ENCODE peak calls at places on chromosomes 5 and 9, in four cellular contexts. One of them, this sample, is unnamed.

GRCh38 chr5:32187675-32188074 is 13.6 kb upstream of the GOLPH3 start:
- DNase-seq in posterior cingulate gyrus: no peak
- DNase-seq in ureter: no peak
- DNase-seq in substantia nigra: no peak
- DNase-seq in this sample: no peak

GRCh38 chr5:147904110-147904509 is 2.2 kb downstream of the C5orf46 start:
- DNase-seq in ureter: no peak
- DNase-seq in posterior cingulate gyrus: no peak
- DNase-seq in substantia nigra: no peak
- DNase-seq in this sample: no peak

GRCh38 chr5:139644001-139644456 is 4.1 kb upstream of the CXXC5 start:
- DNase-seq in posterior cingulate gyrus: no peak
- DNase-seq in ureter: peak
- DNase-seq in substantia nigra: no peak
- DNase-seq in this sample: no peak

GRCh38 chr9:7592321-7593319 is 207.0 kb downstream of the DMAC1 start:
- DNase-seq in substantia nigra: no peak
- DNase-seq in ureter: no peak
- DNase-seq in posterior cingulate gyrus: peak
- DNase-seq in this sample: no peak

GRCh38 chr9:38018230-38018963 is 50.6 kb downstream of the SHB start:
- DNase-seq in posterior cingulate gyrus: no peak
- DNase-seq in ureter: no peak
- DNase-seq in substantia nigra: no peak
- DNase-seq in this sample: no peak

GRCh38 chr9:463455-464125 is 248.9 kb downstream of the DOCK8 start:
- DNase-seq in substantia nigra: no peak
- DNase-seq in ureter: no peak
- DNase-seq in posterior cingulate gyrus: no peak
- DNase-seq in this sample: no peak

GRCh38 chr9:109150925-109151547 is 16.0 kb downstream of the FRRS1L start:
- DNase-seq in substantia nigra: no peak
- DNase-seq in ureter: no peak
- DNase-seq in posterior cingulate gyrus: no peak
- DNase-seq in this sample: no peak

GRCh38 chr5:142466195-142466951 is 141.6 kb upstream of the SPRY4 start:
- DNase-seq in posterior cingulate gyrus: no peak
- DNase-seq in ureter: no peak
- DNase-seq in substantia nigra: no peak
- DNase-seq in this sample: no peak

GRCh38 chr9:98977813-98978212 is 34.1 kb downstream of the COL15A1 start:
- DNase-seq in substantia nigra: no peak
- DNase-seq in posterior cingulate gyrus: no peak
- DNase-seq in ureter: no peak
- DNase-seq in this sample: no peak

GRCh38 chr5:175253597-175253996 is 190.4 kb downstream of the DRD1 start:
- DNase-seq in posterior cingulate gyrus: no peak
- DNase-seq in substantia nigra: no peak
- DNase-seq in ureter: no peak
- DNase-seq in this sample: no peak

GRCh38 chr5:87002485-87002884 is 265.2 kb upstream of the RASA1 start:
- DNase-seq in substantia nigra: no peak
- DNase-seq in ureter: no peak
- DNase-seq in posterior cingulate gyrus: no peak
- DNase-seq in this sample: no peak

GRCh38 chr9:101995231-101995630 is 256.8 kb upstream of the GRIN3A start:
- DNase-seq in substantia nigra: no peak
- DNase-seq in posterior cingulate gyrus: no peak
- DNase-seq in ureter: no peak
- DNase-seq in this sample: no peak

GRCh38 chr9:93257808-93258331 is 73.9 kb downstream of the WNK2 start:
- DNase-seq in ureter: no peak
- DNase-seq in substantia nigra: no peak
- DNase-seq in posterior cingulate gyrus: no peak
- DNase-seq in this sample: peak

GRCh38 chr5:176994460-176995121 is 12.0 kb downstream of the UIMC1 start:
- DNase-seq in posterior cingulate gyrus: no peak
- DNase-seq in substantia nigra: no peak
- DNase-seq in ureter: peak
- DNase-seq in this sample: peak

GRCh38 chr9:12656803-12657202 is 36.4 kb upstream of the TYRP1 start:
- DNase-seq in posterior cingulate gyrus: no peak
- DNase-seq in substantia nigra: no peak
- DNase-seq in ureter: no peak
- DNase-seq in this sample: no peak

GRCh38 chr9:99051851-99052250 is 53.1 kb upstream of the TGFBR1 start:
- DNase-seq in substantia nigra: no peak
- DNase-seq in posterior cingulate gyrus: no peak
- DNase-seq in ureter: no peak
- DNase-seq in this sample: no peak

GRCh38 chr9:32906213-32906612 is 95.2 kb downstream of the APTX start:
- DNase-seq in posterior cingulate gyrus: no peak
- DNase-seq in ureter: no peak
- DNase-seq in substantia nigra: no peak
- DNase-seq in this sample: no peak

GRCh38 chr5:78908173-78908901 is 76.8 kb downstream of the ARSB start:
- DNase-seq in ureter: no peak
- DNase-seq in substantia nigra: no peak
- DNase-seq in posterior cingulate gyrus: no peak
- DNase-seq in this sample: peak

GRCh38 chr5:36740259-36740898 is 134.0 kb downstream of the SLC1A3 start:
- DNase-seq in ureter: no peak
- DNase-seq in posterior cingulate gyrus: no peak
- DNase-seq in substantia nigra: no peak
- DNase-seq in this sample: no peak

GRCh38 chr9:89806371-89807100 is 201.7 kb downstream of the GADD45G start:
- DNase-seq in substantia nigra: no peak
- DNase-seq in posterior cingulate gyrus: no peak
- DNase-seq in ureter: no peak
- DNase-seq in this sample: peak

GRCh38 chr9:136902259-136902821 is 16.0 kb downstream of the TRAF2 start:
- DNase-seq in ureter: peak
- DNase-seq in substantia nigra: no peak
- DNase-seq in posterior cingulate gyrus: no peak
- DNase-seq in this sample: peak

GRCh38 chr5:154829589-154830218 is 20.7 kb downstream of the FAXDC2 start:
- DNase-seq in ureter: no peak
- DNase-seq in substantia nigra: no peak
- DNase-seq in posterior cingulate gyrus: no peak
- DNase-seq in this sample: no peak

GRCh38 chr5:98309785-98310566 is 463.5 kb upstream of the RGMB start:
- DNase-seq in posterior cingulate gyrus: no peak
- DNase-seq in substantia nigra: no peak
- DNase-seq in ureter: no peak
- DNase-seq in this sample: no peak

GRCh38 chr5:68285857-68286611 is 70.5 kb downstream of the PIK3R1 start:
- DNase-seq in posterior cingulate gyrus: no peak
- DNase-seq in substantia nigra: no peak
- DNase-seq in ureter: no peak
- DNase-seq in this sample: no peak

GRCh38 chr5:62689599-62690368 is 111.2 kb downstream of the LRRC70 start:
- DNase-seq in posterior cingulate gyrus: no peak
- DNase-seq in ureter: no peak
- DNase-seq in substantia nigra: no peak
- DNase-seq in this sample: no peak

GRCh38 chr9:16725066-16725465 is 145.4 kb downstream of the BNC2 start:
- DNase-seq in substantia nigra: no peak
- DNase-seq in ureter: no peak
- DNase-seq in posterior cingulate gyrus: no peak
- DNase-seq in this sample: no peak

GRCh38 chr5:32512916-32513315 is 68.4 kb upstream of the ZFR start:
- DNase-seq in posterior cingulate gyrus: no peak
- DNase-seq in ureter: no peak
- DNase-seq in substantia nigra: no peak
- DNase-seq in this sample: no peak

GRCh38 chr5:145967296-145967695 is 30.9 kb downstream of the SH3RF2 start:
- DNase-seq in substantia nigra: no peak
- DNase-seq in posterior cingulate gyrus: no peak
- DNase-seq in ureter: no peak
- DNase-seq in this sample: no peak

GRCh38 chr5:65776707-65777141 is 54.7 kb downstream of the NLN start:
- DNase-seq in ureter: no peak
- DNase-seq in substantia nigra: no peak
- DNase-seq in posterior cingulate gyrus: no peak
- DNase-seq in this sample: no peak

GRCh38 chr5:35644543-35644942 is 26.9 kb downstream of the SPEF2 start:
- DNase-seq in posterior cingulate gyrus: no peak
- DNase-seq in ureter: no peak
- DNase-seq in substantia nigra: no peak
- DNase-seq in this sample: no peak

GRCh38 chr9:36470891-36471290 is 70.8 kb upstream of the RNF38 start:
- DNase-seq in substantia nigra: no peak
- DNase-seq in posterior cingulate gyrus: no peak
- DNase-seq in ureter: peak
- DNase-seq in this sample: no peak

GRCh38 chr9:104856413-104856941 is 71.5 kb downstream of the ABCA1 start:
- DNase-seq in posterior cingulate gyrus: no peak
- DNase-seq in substantia nigra: no peak
- DNase-seq in ureter: no peak
- DNase-seq in this sample: no peak

GRCh38 chr5:171102877-171103610 is 206.0 kb upstream of the TLX3 start:
- DNase-seq in posterior cingulate gyrus: no peak
- DNase-seq in substantia nigra: no peak
- DNase-seq in ureter: no peak
- DNase-seq in this sample: no peak

GRCh38 chr5:171242521-171242920 is 66.5 kb upstream of the TLX3 start:
- DNase-seq in ureter: no peak
- DNase-seq in substantia nigra: no peak
- DNase-seq in posterior cingulate gyrus: no peak
- DNase-seq in this sample: no peak

GRCh38 chr5:55407984-55408383 is 100.2 kb downstream of the MTREX start:
- DNase-seq in substantia nigra: no peak
- DNase-seq in ureter: no peak
- DNase-seq in posterior cingulate gyrus: no peak
- DNase-seq in this sample: no peak

GRCh38 chr5:178207183-178207916 is 3.0 kb downstream of the HNRNPAB start:
- DNase-seq in ureter: no peak
- DNase-seq in substantia nigra: no peak
- DNase-seq in posterior cingulate gyrus: no peak
- DNase-seq in this sample: no peak

GRCh38 chr5:74424162-74424868 is 216.2 kb downstream of the ENC1 start:
- DNase-seq in substantia nigra: no peak
- DNase-seq in posterior cingulate gyrus: no peak
- DNase-seq in ureter: no peak
- DNase-seq in this sample: no peak

GRCh38 chr5:73983661-73984060 is 357.7 kb downstream of the ARHGEF28 start:
- DNase-seq in ureter: no peak
- DNase-seq in substantia nigra: no peak
- DNase-seq in posterior cingulate gyrus: no peak
- DNase-seq in this sample: no peak

GRCh38 chr9:76403352-76403751 is 9.1 kb upstream of the RFK start:
- DNase-seq in ureter: no peak
- DNase-seq in substantia nigra: no peak
- DNase-seq in posterior cingulate gyrus: no peak
- DNase-seq in this sample: no peak